ENCODE peak calls at places on chromosome 13, in eight cellular contexts. H is activated CD4-positive, CD25-positive, alpha-beta regulatory T cell treated with anti-CD3 and anti-CD28 coated beads, Interleukin-2, amount 50 U/mL, for 16 hours; R is globus pallidus; M is CD4-positive, alpha-beta memory T cell; G is choroid plexus epithelial cell; F is amygdala; S is fibroblast of villous mesenchyme; X is fibroblast of lung. A is an unnamed sample.
A peak's percentile ranks its signal among the peaks of the same experiment; 100 is the strongest.

GRCh38 chr13:28037399-28037798 is 48.9 kb upstream of the URAD start:
- DNase-seq in H (no peak), R (no peak), M (no peak), G (no peak), F (no peak), S (no peak), X (no peak), A (no peak)

GRCh38 chr13:27359203-27359821 is 65.1 kb upstream of the GTF3A start:
- DNase-seq in H (peak; percentile 23), R (peak; percentile 76), M (peak; percentile 64), G (peak; percentile 85), F (peak; percentile 81), S (peak; percentile 76), X (peak; percentile 46), A (peak; percentile 81)

GRCh38 chr13:20717581-20718542 is 14.4 kb downstream of the IL17D start:
- DNase-seq in H (no peak), R (no peak), M (no peak), G (no peak), F (no peak), S (no peak), X (no peak), A (no peak)

GRCh38 chr13:51501592-51502205 is 48.9 kb upstream of the INTS6 start:
- DNase-seq in H (no peak), R (no peak), M (no peak), G (peak; percentile 36), F (no peak), S (peak; percentile 19), X (peak; percentile 76), A (no peak)

GRCh38 chr13:23618341-23618740 is 48.1 kb downstream of the TNFRSF19 start:
- DNase-seq in H (no peak), R (no peak), M (no peak), G (peak; percentile 99), F (no peak), S (peak; percentile 93), X (peak; percentile 99), A (no peak)

GRCh38 chr13:41613984-41614581 is 156.7 kb downstream of the RGCC start:
- DNase-seq in H (no peak), R (peak; percentile 37), M (no peak), G (peak; percentile 93), F (no peak), S (peak; percentile 97), X (peak; percentile 95), A (peak; percentile 2)

GRCh38 chr13:82566864-82567263 is 1315.4 kb downstream of the SLITRK1 start:
- DNase-seq in H (no peak), R (no peak), M (no peak), G (no peak), F (no peak), S (no peak), X (no peak), A (no peak)

GRCh38 chr13:35164324-35164932 is 222.4 kb downstream of the NBEA start:
- DNase-seq in H (no peak), R (peak; percentile 46), M (peak; percentile 33), G (peak; percentile 63), F (no peak), S (peak; percentile 38), X (peak; percentile 37), A (peak; percentile 41)

GRCh38 chr13:95564091-95564490 is 11.6 kb downstream of the CLDN10 start:
- DNase-seq in H (no peak), R (no peak), M (no peak), G (peak; percentile 46), F (no peak), S (peak; percentile 16), X (no peak), A (no peak)